ENCODE peak calls at places on chromosomes 3 and 15, in six cellular contexts. One of them, this sample, is unnamed.

GRCh38 chr3:194536883-194537637 is 50.3 kb upstream of the ATP13A3 start:
- DNase-seq in coronary artery: no peak
- DNase-seq in Calu3: peak
- DNase-seq in neural progenitor cell: no peak
- DNase-seq in SHP77 treated with DMSO at 0.1 percent for 48 hours: no peak
- DNase-seq in HTR-8/SVneo: no peak
- DNase-seq in this sample: no peak

GRCh38 chr3:100662113-100662823 is 47.0 kb upstream of the TFG start:
- DNase-seq in coronary artery: no peak
- DNase-seq in Calu3: no peak
- DNase-seq in neural progenitor cell: no peak
- DNase-seq in SHP77 treated with DMSO at 0.1 percent for 48 hours: no peak
- DNase-seq in HTR-8/SVneo: no peak
- DNase-seq in this sample: no peak

GRCh38 chr3:106810461-106810733 is 566.8 kb upstream of the CCDC54 start:
- DNase-seq in coronary artery: no peak
- DNase-seq in Calu3: no peak
- DNase-seq in neural progenitor cell: no peak
- DNase-seq in SHP77 treated with DMSO at 0.1 percent for 48 hours: no peak
- DNase-seq in HTR-8/SVneo: no peak
- DNase-seq in this sample: no peak

GRCh38 chr3:65338571-65338970 is 650.8 kb upstream of the ADAMTS9 start:
- DNase-seq in coronary artery: no peak
- DNase-seq in Calu3: no peak
- DNase-seq in neural progenitor cell: no peak
- DNase-seq in SHP77 treated with DMSO at 0.1 percent for 48 hours: no peak
- DNase-seq in HTR-8/SVneo: no peak
- DNase-seq in this sample: no peak

GRCh38 chr3:142888484-142889262 is at the start of gene PCOLCE2:
- DNase-seq in coronary artery: no peak
- DNase-seq in Calu3: peak
- DNase-seq in neural progenitor cell: peak
- DNase-seq in SHP77 treated with DMSO at 0.1 percent for 48 hours: no peak
- DNase-seq in HTR-8/SVneo: peak
- DNase-seq in this sample: peak

GRCh38 chr3:79250746-79251145 is 517.1 kb downstream of the ROBO1 start:
- DNase-seq in coronary artery: no peak
- DNase-seq in Calu3: no peak
- DNase-seq in neural progenitor cell: no peak
- DNase-seq in SHP77 treated with DMSO at 0.1 percent for 48 hours: no peak
- DNase-seq in HTR-8/SVneo: no peak
- DNase-seq in this sample: no peak

GRCh38 chr15:101028321-101028720 is 109.2 kb downstream of the LRRK1 start:
- DNase-seq in coronary artery: no peak
- DNase-seq in Calu3: no peak
- DNase-seq in neural progenitor cell: no peak
- DNase-seq in SHP77 treated with DMSO at 0.1 percent for 48 hours: no peak
- DNase-seq in HTR-8/SVneo: no peak
- DNase-seq in this sample: no peak

GRCh38 chr3:194046995-194047681 is 88.8 kb upstream of the HES1 start:
- DNase-seq in coronary artery: no peak
- DNase-seq in Calu3: no peak
- DNase-seq in neural progenitor cell: no peak
- DNase-seq in SHP77 treated with DMSO at 0.1 percent for 48 hours: peak
- DNase-seq in HTR-8/SVneo: no peak
- DNase-seq in this sample: no peak

GRCh38 chr3:58064923-58065638 is 56.9 kb downstream of the FLNB start:
- DNase-seq in coronary artery: no peak
- DNase-seq in Calu3: no peak
- DNase-seq in neural progenitor cell: no peak
- DNase-seq in SHP77 treated with DMSO at 0.1 percent for 48 hours: no peak
- DNase-seq in HTR-8/SVneo: no peak
- DNase-seq in this sample: no peak

GRCh38 chr3:167913218-167913902 is 177.8 kb downstream of the SERPINI1 start:
- DNase-seq in coronary artery: no peak
- DNase-seq in Calu3: no peak
- DNase-seq in neural progenitor cell: peak
- DNase-seq in SHP77 treated with DMSO at 0.1 percent for 48 hours: no peak
- DNase-seq in HTR-8/SVneo: peak
- DNase-seq in this sample: peak

GRCh38 chr3:112778298-112779008 is 68.2 kb downstream of the CD200R1L start:
- DNase-seq in coronary artery: no peak
- DNase-seq in Calu3: no peak
- DNase-seq in neural progenitor cell: no peak
- DNase-seq in SHP77 treated with DMSO at 0.1 percent for 48 hours: no peak
- DNase-seq in HTR-8/SVneo: peak
- DNase-seq in this sample: no peak

GRCh38 chr3:46693897-46694235 is 387 bp upstream of the ALS2CL start:
- DNase-seq in coronary artery: peak
- DNase-seq in Calu3: no peak
- DNase-seq in neural progenitor cell: no peak
- DNase-seq in SHP77 treated with DMSO at 0.1 percent for 48 hours: no peak
- DNase-seq in HTR-8/SVneo: no peak
- DNase-seq in this sample: no peak